ENCODE peak calls at places on chromosomes 2 and 18, in ten cellular contexts. Q is skeletal muscle cell; P is T-helper 9 cell; C is T-cell; D is NCI-H1092 treated with DMSO at 0.1 percent for 48 hours; A is KBM-7; H is HEK293T; K is AG08395; L is stimulated activated naive CD8-positive, alpha-beta T cell treated with anti-CD3 and anti-CD28 coated beads, Interleukin-15, Interleukin-2, amounts not matched to agents 100 U/mL and 50 U/mL, for 24 hours; W is fibroblast of villous mesenchyme. G is an unnamed sample.

GRCh38 chr2:127455566-127456493 is 37.6 kb downstream of the PROC start:
- DNase-seq in Q (no peak), P (no peak), C (no peak), D (no peak), A (no peak), H (no peak), K (no peak), L (no peak), W (no peak), G (no peak)

GRCh38 chr2:1055014-1055595 is 104.5 kb downstream of the SNTG2 start:
- DNase-seq in Q (peak), P (no peak), C (no peak), D (no peak), A (no peak), H (no peak), K (peak), L (no peak), W (peak), G (peak)

GRCh38 chr2:238173692-238174091 is 14.9 kb downstream of the ERFE start:
- DNase-seq in Q (no peak), P (no peak), C (no peak), D (no peak), A (no peak), H (no peak), K (no peak), L (no peak), W (no peak), G (no peak)

GRCh38 chr2:3344897-3345296 is 32.7 kb downstream of the EIPR1 start:
- DNase-seq in Q (no peak), P (no peak), C (no peak), D (no peak), A (no peak), H (no peak), K (no peak), L (no peak), W (peak), G (no peak)

GRCh38 chr18:9321017-9321452 is 13.5 kb upstream of the TWSG1 start:
- DNase-seq in Q (no peak), P (no peak), C (no peak), D (no peak), A (peak), H (no peak), K (peak), L (no peak), W (peak), G (no peak)

GRCh38 chr2:10170256-10170655 is 47.7 kb downstream of the RRM2 start:
- DNase-seq in Q (no peak), P (no peak), C (no peak), D (no peak), A (no peak), H (no peak), K (no peak), L (no peak), W (peak), G (no peak)

GRCh38 chr2:98468621-98469236 is 24.1 kb downstream of the INPP4A start:
- DNase-seq in Q (no peak), P (no peak), C (no peak), D (no peak), A (no peak), H (no peak), K (no peak), L (peak), W (no peak), G (no peak)

GRCh38 chr2:26612522-26613240 is 28.5 kb downstream of the CIB4 start:
- DNase-seq in Q (no peak), P (no peak), C (no peak), D (peak), A (peak), H (no peak), K (no peak), L (no peak), W (no peak), G (no peak)

GRCh38 chr2:130754811-130755210 is 529 bp upstream of the AMER3 start:
- DNase-seq in Q (no peak), P (no peak), C (no peak), D (no peak), A (no peak), H (no peak), K (no peak), L (no peak), W (no peak), G (no peak)

GRCh38 chr2:64837925-64838641 is 151.1 kb upstream of the SLC1A4 start:
- DNase-seq in Q (no peak), P (no peak), C (no peak), D (no peak), A (peak), H (no peak), K (peak), L (no peak), W (no peak), G (no peak)

GRCh38 chr2:85308951-85309555 is 18.7 kb downstream of the TGOLN2 start:
- DNase-seq in Q (no peak), P (no peak), C (no peak), D (peak), A (no peak), H (no peak), K (peak), L (peak), W (peak), G (no peak)

GRCh38 chr18:5717241-5717640 is 173.4 kb upstream of the EPB41L3 start:
- DNase-seq in Q (no peak), P (no peak), C (no peak), D (no peak), A (no peak), H (no peak), K (no peak), L (no peak), W (no peak), G (no peak)

GRCh38 chr18:48300463-48300961 is 108.7 kb downstream of the ZBTB7C start:
- DNase-seq in Q (no peak), P (no peak), C (no peak), D (peak), A (peak), H (no peak), K (no peak), L (no peak), W (peak), G (no peak)

GRCh38 chr2:235512699-235513053 is 18.8 kb downstream of the AGAP1 start:
- DNase-seq in Q (no peak), P (no peak), C (no peak), D (no peak), A (no peak), H (no peak), K (no peak), L (no peak), W (no peak), G (no peak)

GRCh38 chr18:10842821-10843220 is 306.5 kb downstream of the PIEZO2 start:
- DNase-seq in Q (no peak), P (no peak), C (no peak), D (no peak), A (no peak), H (no peak), K (no peak), L (no peak), W (peak), G (no peak)

GRCh38 chr18:54805571-54806334 is 22.5 kb upstream of the RAB27B start:
- DNase-seq in Q (peak), P (no peak), C (no peak), D (no peak), A (peak), H (no peak), K (peak), L (no peak), W (peak), G (no peak)

GRCh38 chr2:218202266-218202665 is 14.7 kb upstream of the ARPC2 start:
- DNase-seq in Q (no peak), P (no peak), C (no peak), D (no peak), A (no peak), H (no peak), K (no peak), L (no peak), W (no peak), G (no peak)

GRCh38 chr2:42045956-42046748 is 1.7 kb upstream of the PKDCC start:
- DNase-seq in Q (no peak), P (no peak), C (no peak), D (peak), A (no peak), H (no peak), K (no peak), L (no peak), W (peak), G (no peak)

GRCh38 chr18:77133051-77133919 is 702 bp upstream of the MBP start:
- DNase-seq in Q (no peak), P (no peak), C (no peak), D (no peak), A (peak), H (no peak), K (no peak), L (no peak), W (no peak), G (no peak)

GRCh38 chr2:142868281-142868762 is 9.1 kb upstream of the KYNU start:
- DNase-seq in Q (no peak), P (no peak), C (no peak), D (no peak), A (no peak), H (no peak), K (peak), L (peak), W (no peak), G (no peak)

GRCh38 chr2:224449212-224450147 is 47.6 kb upstream of the FAM124B start:
- DNase-seq in Q (no peak), P (no peak), C (no peak), D (peak), A (peak), H (no peak), K (peak), L (no peak), W (peak), G (no peak)

GRCh38 chr18:25341861-25342260 is 10.1 kb downstream of the ZNF521 start:
- DNase-seq in Q (no peak), P (no peak), C (no peak), D (no peak), A (peak), H (no peak), K (no peak), L (no peak), W (no peak), G (no peak)

GRCh38 chr2:74391209-74391579 is 11.1 kb upstream of the DCTN1 start:
- DNase-seq in Q (no peak), P (no peak), C (no peak), D (no peak), A (no peak), H (peak), K (peak), L (no peak), W (peak), G (no peak)

GRCh38 chr2:149076863-149077412 is 38.4 kb downstream of the LYPD6B start:
- DNase-seq in Q (no peak), P (no peak), C (no peak), D (no peak), A (no peak), H (no peak), K (no peak), L (no peak), W (no peak), G (no peak)

GRCh38 chr2:176709541-176709951 is 440.3 kb downstream of the MTX2 start:
- DNase-seq in Q (peak), P (no peak), C (no peak), D (no peak), A (no peak), H (no peak), K (peak), L (no peak), W (peak), G (no peak)

GRCh38 chr2:38074047-38074774 is 1.7 kb downstream of the CYP1B1 start:
- DNase-seq in Q (no peak), P (no peak), C (no peak), D (no peak), A (peak), H (no peak), K (no peak), L (peak), W (no peak), G (no peak)

GRCh38 chr2:241123816-241124536 is 21.9 kb upstream of the MTERF4 start:
- DNase-seq in Q (no peak), P (peak), C (peak), D (no peak), A (no peak), H (no peak), K (no peak), L (no peak), W (no peak), G (no peak)

GRCh38 chr18:68035709-68036522 is 519.4 kb upstream of the DSEL start:
- DNase-seq in Q (peak), P (no peak), C (no peak), D (no peak), A (no peak), H (no peak), K (no peak), L (no peak), W (peak), G (no peak)

GRCh38 chr2:20148841-20149702 is 75.9 kb downstream of the SDC1 start:
- DNase-seq in Q (peak), P (no peak), C (no peak), D (no peak), A (peak), H (no peak), K (peak), L (no peak), W (peak), G (peak)

GRCh38 chr2:218233543-218233942 is 16.6 kb downstream of the ARPC2 start:
- DNase-seq in Q (no peak), P (no peak), C (no peak), D (no peak), A (no peak), H (no peak), K (no peak), L (no peak), W (no peak), G (no peak)

GRCh38 chr2:228556707-228557106 is 375.2 kb upstream of the SPHKAP start:
- DNase-seq in Q (peak), P (no peak), C (no peak), D (no peak), A (no peak), H (no peak), K (no peak), L (no peak), W (peak), G (peak)

GRCh38 chr2:145198555-145198954 is 678.6 kb upstream of the ZEB2 start:
- DNase-seq in Q (no peak), P (no peak), C (no peak), D (no peak), A (no peak), H (no peak), K (no peak), L (no peak), W (no peak), G (no peak)

GRCh38 chr18:59323931-59324622 is 5.6 kb upstream of the CPLX4 start:
- DNase-seq in Q (no peak), P (no peak), C (no peak), D (no peak), A (no peak), H (no peak), K (peak), L (no peak), W (no peak), G (no peak)

GRCh38 chr2:118834901-118835738 is 12.3 kb downstream of the EN1 start:
- DNase-seq in Q (no peak), P (no peak), C (no peak), D (no peak), A (no peak), H (no peak), K (no peak), L (no peak), W (no peak), G (no peak)

GRCh38 chr18:2787225-2787624 is 59.6 kb upstream of the EMILIN2 start:
- DNase-seq in Q (no peak), P (no peak), C (no peak), D (no peak), A (no peak), H (no peak), K (no peak), L (no peak), W (no peak), G (no peak)

G was measured in GM04504.